ENCODE peak calls at places on chromosomes 7 and 10, in six cellular contexts. One of them, this sample, is unnamed.

GRCh38 chr7:159328096-159328495 is 183.4 kb upstream of the VIPR2 start:
- DNase-seq in mammary epithelial cell: no peak
- DNase-seq in pancreas: no peak
- DNase-seq in SJCRH30: no peak
- DNase-seq in ascending aorta: no peak
- DNase-seq in upper lobe of right lung: no peak
- DNase-seq in this sample: no peak

GRCh38 chr7:93890464-93891068 is at the start of gene TFPI2:
- DNase-seq in upper lobe of right lung: peak; percentile 65
- DNase-seq in SJCRH30: peak; percentile 62
- DNase-seq in pancreas: peak; percentile 74
- DNase-seq in mammary epithelial cell: peak; percentile 93
- DNase-seq in ascending aorta: peak; percentile 75
- DNase-seq in this sample: peak; percentile 93

GRCh38 chr10:89022734-89023133 is 32.1 kb downstream of the FAS start:
- DNase-seq in mammary epithelial cell: peak; percentile 49
- DNase-seq in ascending aorta: no peak
- DNase-seq in upper lobe of right lung: no peak
- DNase-seq in pancreas: no peak
- DNase-seq in SJCRH30: no peak
- DNase-seq in this sample: no peak

GRCh38 chr10:117320050-117320665 is 55.1 kb downstream of the PDZD8 start:
- DNase-seq in SJCRH30: peak; percentile 44
- DNase-seq in upper lobe of right lung: no peak
- DNase-seq in pancreas: no peak
- DNase-seq in mammary epithelial cell: no peak
- DNase-seq in ascending aorta: no peak
- DNase-seq in this sample: no peak

GRCh38 chr7:92717982-92718716 is 118.2 kb downstream of the CDK6 start:
- DNase-seq in pancreas: peak; percentile 59
- DNase-seq in SJCRH30: peak; percentile 88
- DNase-seq in upper lobe of right lung: no peak
- DNase-seq in ascending aorta: peak; percentile 81
- DNase-seq in mammary epithelial cell: peak; percentile 90
- DNase-seq in this sample: peak; percentile 77

GRCh38 chr10:131453772-131454634 is 142.5 kb upstream of the TCERG1L start:
- DNase-seq in mammary epithelial cell: no peak
- DNase-seq in pancreas: peak; percentile 89
- DNase-seq in upper lobe of right lung: peak; percentile 75
- DNase-seq in SJCRH30: peak; percentile 17
- DNase-seq in ascending aorta: no peak
- DNase-seq in this sample: peak; percentile 16

GRCh38 chr10:126565456-126565855 is 105.0 kb downstream of the C10orf90 start:
- DNase-seq in upper lobe of right lung: no peak
- DNase-seq in SJCRH30: peak; percentile 41
- DNase-seq in mammary epithelial cell: no peak
- DNase-seq in ascending aorta: no peak
- DNase-seq in pancreas: no peak
- DNase-seq in this sample: no peak

GRCh38 chr10:51804861-51805260 is 105.5 kb upstream of the CSTF2T start:
- DNase-seq in pancreas: no peak
- DNase-seq in upper lobe of right lung: no peak
- DNase-seq in mammary epithelial cell: peak; percentile 78
- DNase-seq in ascending aorta: no peak
- DNase-seq in SJCRH30: no peak
- DNase-seq in this sample: peak; percentile 38

GRCh38 chr7:17131060-17131345 is 167.4 kb upstream of the AHR start:
- DNase-seq in ascending aorta: no peak
- DNase-seq in upper lobe of right lung: no peak
- DNase-seq in SJCRH30: no peak
- DNase-seq in pancreas: no peak
- DNase-seq in mammary epithelial cell: no peak
- DNase-seq in this sample: no peak

GRCh38 chr7:134552105-134552504 is 3.2 kb downstream of the AKR1B15 start:
- DNase-seq in mammary epithelial cell: no peak
- DNase-seq in ascending aorta: no peak
- DNase-seq in upper lobe of right lung: no peak
- DNase-seq in pancreas: no peak
- DNase-seq in SJCRH30: peak; percentile 85
- DNase-seq in this sample: no peak

GRCh38 chr10:3534433-3534832 is 250.6 kb downstream of the KLF6 start:
- DNase-seq in pancreas: no peak
- DNase-seq in SJCRH30: no peak
- DNase-seq in mammary epithelial cell: no peak
- DNase-seq in upper lobe of right lung: no peak
- DNase-seq in ascending aorta: peak; percentile 58
- DNase-seq in this sample: peak; percentile 54

GRCh38 chr10:132431537-132432175 is 34.7 kb downstream of the PWWP2B start:
- DNase-seq in pancreas: no peak
- DNase-seq in ascending aorta: no peak
- DNase-seq in upper lobe of right lung: no peak
- DNase-seq in SJCRH30: no peak
- DNase-seq in mammary epithelial cell: no peak
- DNase-seq in this sample: no peak

GRCh38 chr10:84447701-84448400 is 119.5 kb downstream of the CCSER2 start:
- DNase-seq in pancreas: no peak
- DNase-seq in mammary epithelial cell: no peak
- DNase-seq in SJCRH30: no peak
- DNase-seq in ascending aorta: no peak
- DNase-seq in upper lobe of right lung: no peak
- DNase-seq in this sample: no peak

GRCh38 chr10:4242561-4243035 is 457.6 kb upstream of the KLF6 start:
- DNase-seq in SJCRH30: peak; percentile 37
- DNase-seq in pancreas: no peak
- DNase-seq in mammary epithelial cell: peak; percentile 65
- DNase-seq in ascending aorta: no peak
- DNase-seq in upper lobe of right lung: no peak
- DNase-seq in this sample: peak; percentile 91

GRCh38 chr10:22253578-22253882 is 35.7 kb upstream of the EBLN1 start:
- DNase-seq in pancreas: no peak
- DNase-seq in ascending aorta: peak; percentile 77
- DNase-seq in SJCRH30: no peak
- DNase-seq in mammary epithelial cell: no peak
- DNase-seq in upper lobe of right lung: peak; percentile 79
- DNase-seq in this sample: no peak

GRCh38 chr10:45427305-45427955 is 53.4 kb downstream of the ALOX5 start:
- DNase-seq in pancreas: no peak
- DNase-seq in upper lobe of right lung: peak; percentile 60
- DNase-seq in ascending aorta: no peak
- DNase-seq in SJCRH30: no peak
- DNase-seq in mammary epithelial cell: no peak
- DNase-seq in this sample: no peak

GRCh38 chr7:103718482-103719415 is 270.7 kb downstream of the RELN start:
- DNase-seq in pancreas: no peak
- DNase-seq in mammary epithelial cell: peak; percentile 55
- DNase-seq in upper lobe of right lung: no peak
- DNase-seq in SJCRH30: no peak
- DNase-seq in ascending aorta: no peak
- DNase-seq in this sample: no peak

GRCh38 chr7:115707684-115708341 is 322.8 kb downstream of the TFEC start:
- DNase-seq in ascending aorta: no peak
- DNase-seq in SJCRH30: no peak
- DNase-seq in mammary epithelial cell: no peak
- DNase-seq in pancreas: no peak
- DNase-seq in upper lobe of right lung: no peak
- DNase-seq in this sample: no peak

GRCh38 chr10:69329721-69330178 is 51.5 kb downstream of the HK1 start:
- DNase-seq in mammary epithelial cell: no peak
- DNase-seq in ascending aorta: no peak
- DNase-seq in pancreas: no peak
- DNase-seq in upper lobe of right lung: no peak
- DNase-seq in SJCRH30: no peak
- DNase-seq in this sample: no peak

GRCh38 chr7:151631149-151631967 is 111.7 kb upstream of the RHEB start:
- DNase-seq in upper lobe of right lung: no peak
- DNase-seq in pancreas: no peak
- DNase-seq in SJCRH30: peak; percentile 55
- DNase-seq in mammary epithelial cell: peak; percentile 41
- DNase-seq in ascending aorta: peak; percentile 71
- DNase-seq in this sample: peak; percentile 36

GRCh38 chr7:38506004-38506403 is 125.2 kb downstream of the AMPH start:
- DNase-seq in mammary epithelial cell: no peak
- DNase-seq in ascending aorta: no peak
- DNase-seq in pancreas: no peak
- DNase-seq in upper lobe of right lung: no peak
- DNase-seq in SJCRH30: no peak
- DNase-seq in this sample: no peak

GRCh38 chr7:362416-363096 is 72.6 kb downstream of the FOXL3 start:
- DNase-seq in ascending aorta: no peak
- DNase-seq in pancreas: peak; percentile 45
- DNase-seq in SJCRH30: no peak
- DNase-seq in upper lobe of right lung: peak; percentile 62
- DNase-seq in mammary epithelial cell: no peak
- DNase-seq in this sample: no peak

GRCh38 chr7:155001756-155002410 is 1.0 kb downstream of the PAXIP1 start:
- DNase-seq in ascending aorta: no peak
- DNase-seq in pancreas: no peak
- DNase-seq in SJCRH30: peak; percentile 33
- DNase-seq in mammary epithelial cell: peak; percentile 16
- DNase-seq in upper lobe of right lung: no peak
- DNase-seq in this sample: no peak
- H3K27ac ChIP-seq in ascending aorta: no peak overlapping the region
- H3K27ac ChIP-seq in pancreas: no peak overlapping the region
- H3K27ac ChIP-seq in SJCRH30: peak overlapping the region; percentile 16
- H3K27ac ChIP-seq in mammary epithelial cell: peak overlapping the region; percentile 35
- H3K27ac ChIP-seq in upper lobe of right lung: peak overlapping the region; percentile 36
- H3K27ac ChIP-seq in this sample: no peak overlapping the region

DNA sequence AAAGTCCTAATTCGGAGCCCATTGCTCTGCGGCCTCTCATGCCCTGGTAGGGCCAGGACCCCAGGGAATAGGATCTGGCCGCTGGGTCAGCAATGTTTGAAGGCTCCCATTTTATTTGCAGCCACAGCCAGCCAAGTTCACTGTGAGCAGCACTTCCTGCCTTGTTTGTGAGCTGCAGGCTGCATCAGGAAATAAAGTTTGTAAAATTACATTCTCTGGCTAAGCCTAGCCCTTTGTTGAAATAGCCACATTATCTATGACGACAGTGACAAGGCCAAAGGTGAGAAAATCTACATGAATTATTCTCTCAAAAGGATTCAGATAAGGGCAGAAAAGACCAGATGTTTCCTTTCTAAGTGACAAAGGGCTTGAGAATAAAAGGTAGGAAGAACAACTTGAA is 23.7 kb upstream of the ITGB1 start:
- DNase-seq in upper lobe of right lung: no peak
- DNase-seq in pancreas: peak; percentile 63
- DNase-seq in ascending aorta: no peak
- DNase-seq in mammary epithelial cell: no peak
- DNase-seq in SJCRH30: no peak
- DNase-seq in this sample: peak; percentile 68
- H3K4me3 ChIP-seq in upper lobe of right lung: no peak overlapping the region
- H3K4me3 ChIP-seq in pancreas: no peak overlapping the region
- H3K4me3 ChIP-seq in ascending aorta: no peak overlapping the region
- H3K4me3 ChIP-seq in mammary epithelial cell: no peak overlapping the region
- H3K4me3 ChIP-seq in SJCRH30: no peak overlapping the region
- H3K4me3 ChIP-seq in this sample: no peak overlapping the region

GRCh38 chr10:48590945-48591344 is 13.9 kb downstream of the ARHGAP22 start:
- DNase-seq in mammary epithelial cell: no peak
- DNase-seq in SJCRH30: no peak
- DNase-seq in pancreas: no peak
- DNase-seq in upper lobe of right lung: no peak
- DNase-seq in ascending aorta: no peak
- DNase-seq in this sample: no peak

GRCh38 chr10:48594799-48595198 is 10.1 kb downstream of the ARHGAP22 start:
- DNase-seq in mammary epithelial cell: no peak
- DNase-seq in pancreas: no peak
- DNase-seq in upper lobe of right lung: no peak
- DNase-seq in ascending aorta: no peak
- DNase-seq in SJCRH30: no peak
- DNase-seq in this sample: no peak

GRCh38 chr10:48594371-48594770 is 10.5 kb downstream of the ARHGAP22 start:
- DNase-seq in mammary epithelial cell: no peak
- DNase-seq in SJCRH30: no peak
- DNase-seq in upper lobe of right lung: no peak
- DNase-seq in pancreas: no peak
- DNase-seq in ascending aorta: no peak
- DNase-seq in this sample: no peak

GRCh38 chr10:48589266-48589665 is 15.6 kb downstream of the ARHGAP22 start:
- DNase-seq in mammary epithelial cell: peak; percentile 93
- DNase-seq in ascending aorta: no peak
- DNase-seq in SJCRH30: no peak
- DNase-seq in upper lobe of right lung: no peak
- DNase-seq in pancreas: no peak
- DNase-seq in this sample: peak; percentile 83

DNA sequence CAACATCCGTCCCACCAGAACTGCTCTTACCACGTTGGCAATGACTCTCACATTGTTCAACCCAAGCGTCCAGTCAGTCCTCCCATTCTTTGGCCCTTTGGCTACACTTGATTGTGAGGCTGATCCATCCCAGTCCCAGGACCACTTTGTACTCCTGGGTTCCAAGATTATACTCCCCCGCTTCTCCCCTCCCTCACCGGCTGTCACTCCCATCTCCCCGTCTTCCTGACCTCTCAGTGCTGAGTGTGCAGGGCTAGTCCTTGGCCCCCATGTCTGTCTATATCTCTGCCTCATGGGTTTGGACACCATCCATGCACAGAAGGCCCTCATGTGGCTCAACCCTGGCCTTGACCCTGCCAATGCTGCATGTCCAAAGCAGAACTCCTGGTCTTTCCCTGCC is 12.5 kb downstream of the ARHGAP22 start:
- DNase-seq in upper lobe of right lung: no peak
- DNase-seq in SJCRH30: no peak
- DNase-seq in ascending aorta: no peak
- DNase-seq in mammary epithelial cell: no peak
- DNase-seq in pancreas: no peak
- DNase-seq in this sample: no peak
- H3K27me3 ChIP-seq in upper lobe of right lung: no peaks in the 10 kb centered on the region
- H3K27me3 ChIP-seq in SJCRH30: no peaks in the 10 kb centered on the region
- H3K27me3 ChIP-seq in ascending aorta: no peaks in the 10 kb centered on the region
- H3K27me3 ChIP-seq in mammary epithelial cell: no peaks in the 10 kb centered on the region
- H3K27me3 ChIP-seq in pancreas: no peaks in the 10 kb centered on the region
- H3K27me3 ChIP-seq in this sample: no peaks in the 10 kb centered on the region

GRCh38 chr7:138616085-138616484 is 85.1 kb downstream of the SVOPL start:
- DNase-seq in mammary epithelial cell: no peak
- DNase-seq in ascending aorta: no peak
- DNase-seq in SJCRH30: no peak
- DNase-seq in upper lobe of right lung: no peak
- DNase-seq in pancreas: no peak
- DNase-seq in this sample: no peak

GRCh38 chr7:138613630-138614029 is 87.5 kb downstream of the SVOPL start:
- DNase-seq in ascending aorta: no peak
- DNase-seq in SJCRH30: peak; percentile 30
- DNase-seq in upper lobe of right lung: no peak
- DNase-seq in pancreas: no peak
- DNase-seq in mammary epithelial cell: no peak
- DNase-seq in this sample: no peak

GRCh38 chr7:138618933-138619332 is 82.2 kb downstream of the SVOPL start:
- DNase-seq in ascending aorta: no peak
- DNase-seq in pancreas: no peak
- DNase-seq in upper lobe of right lung: no peak
- DNase-seq in mammary epithelial cell: no peak
- DNase-seq in SJCRH30: no peak
- DNase-seq in this sample: no peak

GRCh38 chr7:138618506-138618905 is 82.7 kb downstream of the SVOPL start:
- DNase-seq in mammary epithelial cell: no peak
- DNase-seq in ascending aorta: no peak
- DNase-seq in upper lobe of right lung: no peak
- DNase-seq in SJCRH30: no peak
- DNase-seq in pancreas: no peak
- DNase-seq in this sample: no peak
- H3K27ac ChIP-seq in mammary epithelial cell: no peak overlapping the region
- H3K27ac ChIP-seq in ascending aorta: no peak overlapping the region
- H3K27ac ChIP-seq in upper lobe of right lung: no peak overlapping the region
- H3K27ac ChIP-seq in SJCRH30: no peak overlapping the region
- H3K27ac ChIP-seq in pancreas: no peak overlapping the region
- H3K27ac ChIP-seq in this sample: no peak overlapping the region

This sample was measured in brain microvascular endothelial cell.